ENCODE peak calls at places on chromosomes 7 and 10, in four cellular contexts. J is right atrium auricular region, L is Peyer's patch, B is stomach. Z is an unnamed sample. For H3K4me1 and H3K36me3, the result is how much of the 10 kb centered on the place peaks cover.

GRCh38 chr7:140674356-140674800 is 1.6 kb downstream of the ADCK2 start:
- DNase-seq in B (peak), J (no peak), L (peak), Z (no peak)

GRCh38 chr10:121662531-121662930 is 64.3 kb upstream of the FGFR2 start:
- DNase-seq in L (no peak), B (no peak), J (no peak), Z (no peak)

GRCh38 chr10:18478354-18478753 is 173.0 kb downstream of the NSUN6 start:
- DNase-seq in L (no peak), J (no peak), B (no peak), Z (no peak)

GRCh38 chr10:75049316-75050285 is 61.9 kb upstream of the SAMD8 start:
- DNase-seq in B (no peak), L (peak), J (no peak), Z (no peak)

GRCh38 chr7:141974831-141975230 is 1.3 kb upstream of the TAS2R38 start:
- DNase-seq in J (no peak), B (peak), L (peak), Z (no peak)

GRCh38 chr7:138755331-138755747 is 42.5 kb upstream of the TMEM213 start:
- DNase-seq in J (no peak), B (no peak), L (no peak), Z (no peak)

GRCh38 chr7:84524714-84525694 is 330.4 kb upstream of the SEMA3A start:
- DNase-seq in L (peak), J (no peak), B (no peak), Z (no peak)

GRCh38 chr7:71808115-71808514 is 604.0 kb downstream of the CALN1 start:
- DNase-seq in J (no peak), B (no peak), L (no peak), Z (no peak)

GRCh38 chr7:83105063-83105462 is 57.6 kb downstream of the PCLO start:
- DNase-seq in L (no peak), J (no peak), B (no peak), Z (no peak)

GRCh38 chr10:124596116-124596785 is 134.6 kb downstream of the LHPP start:
- DNase-seq in B (no peak), J (no peak), L (no peak), Z (no peak)

GRCh38 chr10:116450861-116451260 is 23.2 kb downstream of the PNLIPRP3 start:
- DNase-seq in L (no peak), J (no peak), B (no peak), Z (no peak)

GRCh38 chr7:75958802-75959543 is 35.4 kb downstream of the TMEM120A start:
- DNase-seq in B (no peak), L (no peak), J (no peak), Z (no peak)

GRCh38 chr7:44257618-44258422 is 57.0 kb downstream of the YKT6 start:
- DNase-seq in B (peak), L (peak), J (peak), Z (peak)

GRCh38 chr7:80172387-80172786 is 37.8 kb downstream of the GNAI1 start:
- DNase-seq in L (no peak), J (no peak), B (no peak), Z (no peak)

GRCh38 chr7:13920053-13920697 is 69.3 kb downstream of the ETV1 start:
- DNase-seq in B (no peak), L (no peak), J (no peak), Z (no peak)

GRCh38 chr10:84329094-84329611 is 764 bp downstream of the CCSER2 start:
- DNase-seq in L (peak), J (no peak), B (no peak), Z (peak)

GRCh38 chr10:101566333-101567164 is 21.5 kb downstream of the POLL start:
- DNase-seq in L (peak), J (no peak), B (no peak), Z (no peak)

GRCh38 chr10:110455440-110455839 is 42.3 kb upstream of the DUSP5 start:
- DNase-seq in J (no peak), B (no peak), L (peak), Z (no peak)

GRCh38 chr10:71515531-71516172 is 118.9 kb downstream of the CDH23 start:
- DNase-seq in J (no peak), B (no peak), L (no peak), Z (no peak)

GRCh38 chr7:105988277-105988676 is 25.2 kb downstream of the CDHR3 start:
- DNase-seq in B (no peak), J (no peak), L (no peak), Z (no peak)
- H3K27ac ChIP-seq in B (no peak), J (no peak), L (no peak), Z (no peak)

GRCh38 chr10:76333331-76333730 is 901.9 kb downstream of the LRMDA start:
- DNase-seq in J (no peak), B (no peak), L (no peak), Z (no peak)

GRCh38 chr10:76333801-76334200 is 902.4 kb downstream of the LRMDA start:
- DNase-seq in L (no peak), B (no peak), J (no peak), Z (no peak)

GRCh38 chr10:76331742-76332141 is 900.3 kb downstream of the LRMDA start:
- DNase-seq in J (no peak), L (no peak), B (no peak), Z (no peak)

GRCh38 chr10:76336213-76336963 is 905.0 kb downstream of the LRMDA start:
- DNase-seq in B (no peak), L (no peak), J (no peak), Z (no peak)

GRCh38 chr10:76334306-76334705 is 902.9 kb downstream of the LRMDA start:
- DNase-seq in J (no peak), L (no peak), B (no peak), Z (no peak)
- H3K4me1 ChIP-seq in J (under half), L (under half), B (under half), Z (under half)

GRCh38 chr7:73537051-73537450 is 15.0 kb upstream of the BAZ1B start:
- DNase-seq in L (no peak), B (no peak), J (no peak), Z (no peak)
- H3K36me3 ChIP-seq in L (under half), B (half or more), J (half or more), Z (under half)

GRCh38 chr7:37235813-37236212 is 212.9 kb downstream of the ELMO1 start:
- DNase-seq in L (no peak), B (no peak), J (no peak), Z (no peak)
- H3K27ac ChIP-seq in L (no peak), B (no peak), J (no peak), Z (no peak)

GRCh38 chr10:62581351-62581750 is 207.2 kb downstream of the ZNF365 start:
- DNase-seq in B (no peak), J (no peak), L (no peak), Z (no peak)
- H3K4me1 ChIP-seq in B (under half), J (under half), L (under half), Z (under half)

GRCh38 chr10:103707956-103708626 is 147.3 kb downstream of the SH3PXD2A start:
- DNase-seq in J (no peak), L (no peak), B (no peak), Z (no peak)

GRCh38 chr10:103706760-103707159 is 148.6 kb downstream of the SH3PXD2A start:
- DNase-seq in B (no peak), L (no peak), J (no peak), Z (no peak)

GRCh38 chr10:103708627-103709288 is 146.6 kb downstream of the SH3PXD2A start:
- DNase-seq in J (no peak), B (no peak), L (no peak), Z (no peak)

GRCh38 chr10:103703941-103704919 is 151.1 kb downstream of the SH3PXD2A start:
- DNase-seq in B (no peak), L (no peak), J (no peak), Z (no peak)

DNA sequence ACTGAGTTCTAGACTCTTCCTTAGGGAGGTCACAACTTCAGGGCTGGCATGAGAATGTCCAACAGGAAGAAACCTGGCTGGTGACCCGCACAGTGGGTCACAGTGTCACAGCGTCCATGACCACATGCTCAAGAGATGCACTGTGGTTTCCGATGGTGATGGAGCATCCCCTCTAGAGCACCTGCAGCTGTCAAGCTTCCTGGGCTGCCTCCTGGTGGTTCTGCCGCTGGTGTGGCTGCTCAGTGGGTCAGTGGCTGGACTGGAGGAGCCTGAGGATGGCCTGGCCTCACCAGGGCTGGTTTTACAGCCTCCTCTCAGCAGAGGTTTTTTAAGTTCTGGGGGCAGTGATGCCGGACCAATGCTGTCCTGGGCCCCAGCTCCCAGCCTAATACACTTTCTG is 149.3 kb downstream of the SH3PXD2A start:
- DNase-seq in L (no peak), J (no peak), B (no peak), Z (no peak)
- H3K36me3 ChIP-seq in L (under half), J (under half), B (under half), Z (under half)

DNA sequence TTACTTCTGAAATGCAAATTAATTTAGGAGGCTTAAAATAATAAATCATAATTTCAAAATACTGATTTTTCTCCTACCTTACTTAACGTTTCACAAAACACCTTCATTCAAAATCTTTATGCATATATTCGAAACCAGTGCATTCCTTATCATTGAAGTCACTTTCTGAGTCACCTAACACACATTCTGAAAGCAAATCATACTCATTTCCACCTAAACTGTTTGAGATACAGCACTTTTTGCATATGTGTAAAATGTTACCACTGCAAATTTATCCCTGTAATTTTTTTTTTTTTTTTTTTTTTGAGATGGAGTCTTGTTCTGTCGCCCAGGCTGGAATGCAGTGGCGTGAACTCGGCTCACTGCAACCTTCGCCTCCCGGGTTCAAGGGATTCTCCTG is 15.7 kb downstream of the PPP3CB start:
- DNase-seq in J (no peak), L (no peak), B (no peak), Z (no peak)
- H3K27ac ChIP-seq in J (no peak), L (no peak), B (no peak), Z (no peak)

Z was measured in CD4-positive, alpha-beta memory T cell.